ENCODE peak calls at places on chromosomes 13 and 19, in nine cellular contexts. D, J, A, B, V, W, L, I and O are unnamed samples.

GRCh38 chr19:38596057-38596981 is 21.4 kb downstream of the MAP4K1 start:
- DNase-seq in W (no peak), A (no peak), V (peak), J (peak), L (peak), B (peak), I (no peak), D (peak), O (peak)

GRCh38 chr19:46159418-46159817 is 11.4 kb downstream of the IGFL2 start:
- DNase-seq in I (no peak), D (no peak), V (no peak), B (no peak), J (no peak), A (no peak), W (no peak), L (no peak), O (no peak)

GRCh38 chr13:45989607-45990006 is 62.9 kb downstream of the ZC3H13 start:
- DNase-seq in A (no peak), J (peak), D (no peak), W (no peak), I (no peak), B (peak), V (no peak), L (peak), O (no peak)

GRCh38 chr13:34657716-34658115 is 284.4 kb upstream of the NBEA start:
- DNase-seq in J (peak), B (peak), L (peak), W (no peak), D (no peak), A (peak), V (no peak), I (no peak), O (no peak)

GRCh38 chr13:44436589-44437337 is 63.1 kb downstream of the SERP2 start:
- DNase-seq in B (peak), A (peak), I (peak), L (peak), W (peak), J (peak), D (peak), V (peak), O (peak)

GRCh38 chr13:73261739-73262216 is 203.0 kb downstream of the KLF5 start:
- DNase-seq in L (no peak), W (no peak), I (no peak), V (no peak), D (no peak), J (no peak), A (no peak), B (no peak), O (peak)

GRCh38 chr13:92510416-92510815 is 716.2 kb upstream of the GPC6 start:
- DNase-seq in V (no peak), W (no peak), D (no peak), A (no peak), B (peak), I (no peak), L (peak), J (no peak), O (no peak)

GRCh38 chr19:52601025-52601973 is 31.2 kb downstream of the ZNF701 start:
- DNase-seq in A (peak), L (peak), I (peak), J (peak), D (peak), V (peak), B (peak), W (peak), O (peak)

GRCh38 chr13:23322353-23323336 is 110.9 kb downstream of the SACS start:
- DNase-seq in V (no peak), W (no peak), L (no peak), I (no peak), B (no peak), J (no peak), D (no peak), A (no peak), O (no peak)

GRCh38 chr13:46172531-46172991 is 9.4 kb downstream of the LCP1 start:
- DNase-seq in A (peak), B (no peak), V (peak), I (no peak), L (no peak), J (no peak), W (no peak), D (no peak), O (no peak)

GRCh38 chr13:77595166-77595810 is 59.8 kb downstream of the SCEL start:
- DNase-seq in D (no peak), V (no peak), L (no peak), W (no peak), A (peak), B (no peak), J (no peak), I (no peak), O (peak)

GRCh38 chr19:7918615-7919421 is 1.3 kb upstream of the SNAPC2 start:
- DNase-seq in L (no peak), A (no peak), J (no peak), W (no peak), B (no peak), V (no peak), D (no peak), I (no peak), O (no peak)

GRCh38 chr19:38033658-38034150 is 126.7 kb downstream of the SIPA1L3 start:
- DNase-seq in L (no peak), B (peak), J (no peak), I (no peak), V (no peak), W (peak), D (no peak), A (no peak), O (no peak)

GRCh38 chr13:32471187-32471922 is 43.4 kb upstream of the N4BP2L1 start:
- DNase-seq in A (no peak), V (no peak), J (no peak), D (peak), B (peak), L (peak), I (no peak), W (no peak), O (no peak)

GRCh38 chr19:53903055-53903680 is 5.9 kb upstream of the CACNG7 start:
- DNase-seq in I (no peak), W (no peak), B (peak), D (peak), J (no peak), V (peak), A (peak), L (peak), O (no peak)

GRCh38 chr13:38814331-38814730 is 127.5 kb downstream of the FREM2 start:
- DNase-seq in B (no peak), D (no peak), W (no peak), L (peak), J (no peak), V (no peak), I (no peak), A (no peak), O (no peak)

GRCh38 chr19:19385900-19386339 is 19.6 kb upstream of the GATAD2A start:
- DNase-seq in V (peak), L (no peak), J (no peak), A (no peak), B (peak), I (no peak), D (peak), W (peak), O (no peak)

GRCh38 chr19:38649305-38650179 is 2.1 kb downstream of the ACTN4 start:
- DNase-seq in L (peak), D (no peak), V (no peak), B (no peak), W (no peak), A (peak), I (no peak), J (no peak), O (no peak)

GRCh38 chr19:3665681-3666544 is 34.4 kb downstream of the PIP5K1C start:
- DNase-seq in W (peak), A (no peak), B (peak), I (no peak), D (peak), L (peak), V (peak), J (peak), O (peak)

GRCh38 chr19:49301165-49301865 is 23.7 kb downstream of the SLC6A16 start:
- DNase-seq in D (peak), W (peak), A (peak), V (peak), L (peak), I (peak), B (peak), J (peak), O (peak)

GRCh38 chr13:42807866-42808265 is 26.5 kb downstream of the FAM216B start:
- DNase-seq in W (no peak), B (peak), D (no peak), L (peak), I (no peak), A (peak), V (no peak), J (peak), O (no peak)

GRCh38 chr19:21202865-21203494 is 61.1 kb downstream of the ZNF431 start:
- DNase-seq in L (peak), B (no peak), A (peak), V (peak), J (peak), I (peak), W (peak), D (peak), O (peak)

GRCh38 chr13:105087941-105088340 is 1447.5 kb downstream of the EFNB2 start:
- DNase-seq in J (no peak), L (no peak), B (no peak), V (no peak), A (peak), W (no peak), D (peak), I (no peak), O (no peak)

GRCh38 chr13:46160474-46161066 is 21.4 kb downstream of the LCP1 start:
- DNase-seq in W (peak), D (peak), L (peak), V (no peak), A (peak), B (peak), J (peak), I (no peak), O (peak)

GRCh38 chr13:112012004-112012704 is 54.8 kb upstream of the SOX1 start:
- DNase-seq in W (no peak), V (no peak), D (no peak), I (no peak), L (no peak), J (no peak), A (no peak), B (no peak), O (no peak)

GRCh38 chr13:105763851-105764250 is 771.6 kb downstream of the EFNB2 start:
- DNase-seq in B (no peak), J (no peak), A (no peak), L (no peak), W (no peak), I (no peak), D (no peak), V (no peak), O (no peak)

GRCh38 chr19:2223391-2223790 is 12.7 kb downstream of the PLEKHJ1 start:
- DNase-seq in L (no peak), A (no peak), W (peak), J (no peak), V (no peak), D (no peak), I (no peak), B (no peak), O (no peak)

GRCh38 chr13:18951412-18951811 is 230.2 kb downstream of the TUBA3C start:
- DNase-seq in D (no peak), B (no peak), V (no peak), J (no peak), I (no peak), A (no peak), L (no peak), W (no peak), O (no peak)

GRCh38 chr13:40993119-40993518 is 26.0 kb downstream of the ELF1 start:
- DNase-seq in D (no peak), B (peak), W (no peak), L (no peak), J (no peak), A (no peak), I (no peak), V (no peak), O (no peak)

GRCh38 chr13:45178349-45179142 is 22.3 kb downstream of the KCTD4 start:
- DNase-seq in I (no peak), J (peak), L (peak), B (peak), A (peak), W (no peak), D (no peak), V (peak), O (no peak)

GRCh38 chr19:6125571-6125989 is 9.9 kb upstream of the ACSBG2 start:
- DNase-seq in I (peak), J (peak), D (peak), A (peak), V (peak), B (peak), W (peak), L (peak), O (peak)